ENCODE peak calls at places on chromosome 7, in ten cellular contexts. C, J, K, I, G, X, Q, N, L and A are unnamed samples. For H3K4me1 and H3K36me3, the result is how much of the 10 kb centered on the place peaks cover.

GRCh38 chr7:12323415-12323814 is 80.2 kb downstream of the VWDE start:
- DNase-seq in X (no peak), C (no peak), N (no peak), J (peak), Q (no peak), K (no peak), L (no peak), I (no peak), G (no peak), A (no peak)

GRCh38 chr7:117152213-117153007 is 170.4 kb downstream of the WNT2 start:
- DNase-seq in G (no peak), Q (no peak), J (no peak), C (no peak), I (no peak), K (peak), L (no peak), N (no peak), X (no peak), A (no peak)

GRCh38 chr7:64625114-64626082 is 40.5 kb upstream of the ZNF107 start:
- DNase-seq in Q (no peak), X (no peak), I (no peak), G (no peak), L (no peak), C (no peak), J (peak), K (no peak), N (no peak), A (no peak)

GRCh38 chr7:45703911-45704682 is 129.9 kb downstream of the ADCY1 start:
- DNase-seq in K (no peak), X (no peak), N (no peak), G (no peak), Q (peak), J (no peak), L (peak), C (no peak), I (peak), A (no peak)

GRCh38 chr7:129843365-129843898 is 109.3 kb downstream of the UBE2H start:
- DNase-seq in J (no peak), C (no peak), I (no peak), N (no peak), Q (no peak), X (no peak), L (no peak), K (no peak), G (no peak), A (no peak)

GRCh38 chr7:157564518-157565177 is 227.8 kb downstream of the DNAJB6 start:
- DNase-seq in L (no peak), G (peak), K (no peak), J (no peak), N (no peak), C (no peak), Q (no peak), I (no peak), X (no peak), A (no peak)

GRCh38 chr7:151714201-151714600 is 162.7 kb downstream of the PRKAG2 start:
- DNase-seq in K (no peak), I (no peak), C (no peak), Q (no peak), X (no peak), N (no peak), L (no peak), G (no peak), J (no peak), A (no peak)

GRCh38 chr7:139186146-139186545 is 44.9 kb upstream of the UBN2 start:
- DNase-seq in C (no peak), J (no peak), L (no peak), N (no peak), K (no peak), Q (no peak), I (no peak), X (no peak), G (no peak), A (no peak)

GRCh38 chr7:16278167-16278787 is 143.1 kb downstream of the CRPPA start:
- DNase-seq in Q (no peak), I (no peak), G (no peak), X (no peak), K (no peak), N (no peak), J (no peak), C (no peak), L (no peak), A (no peak)

GRCh38 chr7:88522771-88523316 is 216.2 kb upstream of the STEAP4 start:
- DNase-seq in G (no peak), Q (no peak), L (no peak), J (no peak), K (peak), X (no peak), N (no peak), I (no peak), C (no peak), A (no peak)

GRCh38 chr7:127978421-127978820 is 52.8 kb downstream of the LRRC4 start:
- DNase-seq in L (no peak), Q (no peak), N (no peak), J (no peak), X (no peak), I (no peak), G (no peak), K (no peak), C (no peak), A (no peak)

GRCh38 chr7:70347880-70348279 is 749.6 kb downstream of the AUTS2 start:
- DNase-seq in C (no peak), G (no peak), J (no peak), I (no peak), K (no peak), L (no peak), X (no peak), N (no peak), Q (no peak), A (no peak)

GRCh38 chr7:36677769-36678435 is 46.4 kb downstream of the AOAH start:
- DNase-seq in Q (no peak), L (no peak), N (no peak), I (no peak), C (no peak), G (no peak), K (no peak), X (no peak), J (no peak), A (no peak)

GRCh38 chr7:318476-319266 is 28.7 kb downstream of the FOXL3 start:
- DNase-seq in N (no peak), Q (no peak), X (no peak), L (peak), I (no peak), G (no peak), C (no peak), K (no peak), J (no peak), A (peak)

GRCh38 chr7:36281945-36282727 is 107.5 kb upstream of the ANLN start:
- DNase-seq in K (no peak), I (no peak), G (peak), N (no peak), Q (no peak), J (peak), L (no peak), X (no peak), C (no peak), A (no peak)

GRCh38 chr7:40674316-40674715 is 539.5 kb downstream of the SUGCT start:
- DNase-seq in N (no peak), J (no peak), I (no peak), X (no peak), L (no peak), G (no peak), K (no peak), Q (no peak), C (no peak), A (no peak)

GRCh38 chr7:15764986-15765385 is 78.5 kb upstream of the MEOX2 start:
- DNase-seq in X (no peak), I (no peak), Q (no peak), C (no peak), N (no peak), J (no peak), G (no peak), K (no peak), L (no peak), A (peak)

GRCh38 chr7:131148708-131149428 is 178.8 kb upstream of the MKLN1 start:
- DNase-seq in X (no peak), J (no peak), Q (no peak), L (no peak), N (no peak), G (no peak), C (no peak), I (no peak), K (no peak), A (no peak)

GRCh38 chr7:126685596-126685995 is 567.1 kb downstream of the GRM8 start:
- DNase-seq in K (no peak), I (no peak), C (no peak), Q (no peak), L (no peak), X (no peak), N (no peak), J (no peak), G (no peak), A (no peak)

GRCh38 chr7:70678621-70679251 is 453.2 kb upstream of the GALNT17 start:
- DNase-seq in N (no peak), Q (no peak), K (no peak), L (no peak), G (peak), J (peak), C (no peak), X (no peak), I (no peak), A (no peak)

GRCh38 chr7:80412842-80413241 is 99.0 kb downstream of the GNAT3 start:
- DNase-seq in G (peak), X (no peak), I (no peak), N (no peak), L (no peak), C (no peak), Q (no peak), J (peak), K (no peak), A (no peak)

GRCh38 chr7:28939367-28939766 is 18.8 kb downstream of the TRIL start:
- DNase-seq in C (no peak), L (no peak), X (no peak), N (no peak), G (no peak), Q (no peak), I (no peak), J (no peak), K (no peak), A (no peak)

DNA sequence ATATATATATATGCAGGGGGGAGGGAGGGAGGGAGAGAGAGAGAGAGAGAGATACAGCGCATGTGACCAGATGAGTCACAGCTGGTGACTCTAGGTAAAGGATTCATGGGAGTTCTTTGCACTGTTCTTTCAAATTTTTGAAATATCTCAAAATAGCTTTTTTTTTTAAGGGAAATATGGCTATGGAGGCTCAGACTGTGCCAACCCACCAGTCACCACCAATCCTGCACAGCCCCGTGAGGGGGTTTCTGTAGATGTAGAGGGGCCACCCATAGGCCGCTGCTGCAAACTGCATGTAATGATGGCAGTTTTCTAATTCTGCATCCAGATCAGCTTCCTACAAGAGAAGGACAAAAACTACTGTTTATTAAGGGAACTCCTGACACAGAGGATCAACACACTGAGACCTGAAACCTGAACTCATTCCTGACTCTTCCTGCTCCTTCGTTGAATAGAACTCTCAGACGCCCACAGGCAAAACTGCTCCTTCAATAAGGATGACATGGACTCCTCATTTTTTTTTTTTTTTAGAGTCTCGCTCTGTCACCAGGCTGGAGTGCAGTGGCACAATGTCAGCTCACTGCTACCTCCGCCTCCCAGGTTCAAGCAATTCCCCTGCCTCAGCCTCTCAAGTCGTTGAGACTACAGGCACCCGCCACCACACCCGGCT is 17.3 kb downstream of the DAGLB start:
- DNase-seq in L (no peak), C (no peak), N (no peak), Q (no peak), J (peak), K (peak), G (peak), I (no peak), X (no peak), A (no peak)
- H3K4me1 ChIP-seq in L (under half), C (under half), N (under half), Q (under half), J (under half), K (under half), G (under half), I (under half), X (under half), A (under half)

DNA sequence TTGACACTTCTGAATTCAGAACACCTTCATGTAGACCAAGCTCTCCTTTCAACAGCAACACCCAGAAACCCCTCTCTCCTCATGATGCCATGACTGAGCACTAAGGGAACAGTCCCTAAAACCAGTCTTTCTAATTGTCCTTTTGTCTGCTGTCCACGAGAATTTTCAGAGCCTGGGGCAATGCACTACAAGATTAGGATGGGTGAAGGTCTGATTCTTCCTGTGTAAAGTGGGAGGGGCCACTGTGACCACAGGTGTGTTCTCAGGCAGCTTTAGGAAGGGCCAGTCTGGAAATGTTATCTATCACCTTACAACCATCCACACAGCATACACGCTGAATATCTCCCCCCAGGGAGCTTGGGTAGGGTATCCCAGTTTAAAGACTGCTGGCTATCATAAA is 7.9 kb downstream of the PAXIP1 start:
- DNase-seq in C (no peak), X (no peak), K (no peak), G (no peak), L (no peak), I (no peak), N (no peak), J (no peak), Q (no peak), A (no peak)
- H3K36me3 ChIP-seq in C (under half), X (half or more), K (under half), G (under half), L (under half), I (under half), N (under half), J (under half), Q (under half), A (under half)

GRCh38 chr7:5422324-5423271 is 1.0 kb downstream of the TNRC18 start:
- DNase-seq in I (no peak), K (peak), J (peak), C (no peak), Q (peak), G (peak), L (peak), X (peak), N (no peak), A (no peak)

GRCh38 chr7:5420841-5421625 is 2.6 kb downstream of the TNRC18 start:
- DNase-seq in J (peak), G (no peak), N (no peak), I (no peak), C (no peak), Q (peak), L (peak), X (peak), K (peak), A (no peak)

GRCh38 chr7:5421626-5422323 is 1.9 kb downstream of the TNRC18 start:
- DNase-seq in L (peak), Q (peak), K (peak), N (no peak), X (peak), I (no peak), C (no peak), G (peak), J (peak), A (peak)

GRCh38 chr7:5419523-5420107 is 4.0 kb downstream of the TNRC18 start:
- DNase-seq in Q (peak), G (no peak), X (peak), C (no peak), I (no peak), J (peak), K (peak), L (peak), N (no peak), A (no peak)

GRCh38 chr7:5420108-5420840 is 3.4 kb downstream of the TNRC18 start:
- DNase-seq in K (no peak), N (no peak), C (no peak), G (no peak), J (peak), I (no peak), L (peak), Q (peak), X (peak), A (no peak)
- H3K4me1 ChIP-seq in K (under half), N (under half), C (under half), G (under half), J (under half), I (half or more), L (under half), Q (under half), X (under half), A (under half)

GRCh38 chr7:2640858-2641257 is 9.1 kb downstream of the TTYH3 start:
- DNase-seq in K (no peak), G (no peak), J (no peak), C (no peak), N (no peak), I (no peak), X (no peak), Q (no peak), L (no peak), A (no peak)
- H3K36me3 ChIP-seq in K (under half), G (under half), J (under half), C (under half), N (under half), I (under half), X (under half), Q (under half), L (under half), A (under half)

DNA sequence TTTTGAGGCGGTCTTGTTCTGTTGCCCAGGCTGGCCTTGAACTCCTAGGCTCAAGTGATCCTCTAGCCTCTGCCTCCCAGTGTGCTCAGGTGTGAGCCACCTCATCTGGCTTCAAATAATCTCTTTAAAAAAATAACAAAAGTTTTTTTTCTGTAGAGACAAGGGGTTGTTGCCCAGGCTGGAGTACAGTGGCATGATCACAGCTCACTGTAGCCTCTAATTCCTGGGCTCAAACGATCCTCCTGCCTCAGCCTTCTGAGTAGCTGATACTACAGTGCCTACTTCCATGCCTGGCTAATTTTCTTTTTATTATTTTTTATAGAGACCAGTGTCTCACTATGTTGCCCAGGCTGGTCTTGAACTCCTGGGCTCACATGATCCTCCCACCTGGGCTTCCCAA is 11.7 kb downstream of the FOXK1 start:
- DNase-seq in L (no peak), C (no peak), I (no peak), G (no peak), J (no peak), Q (no peak), X (no peak), K (no peak), N (no peak), A (no peak)
- H3K4me1 ChIP-seq in L (under half), C (half or more), I (under half), G (under half), J (half or more), Q (under half), X (under half), K (under half), N (under half), A (under half)

DNA sequence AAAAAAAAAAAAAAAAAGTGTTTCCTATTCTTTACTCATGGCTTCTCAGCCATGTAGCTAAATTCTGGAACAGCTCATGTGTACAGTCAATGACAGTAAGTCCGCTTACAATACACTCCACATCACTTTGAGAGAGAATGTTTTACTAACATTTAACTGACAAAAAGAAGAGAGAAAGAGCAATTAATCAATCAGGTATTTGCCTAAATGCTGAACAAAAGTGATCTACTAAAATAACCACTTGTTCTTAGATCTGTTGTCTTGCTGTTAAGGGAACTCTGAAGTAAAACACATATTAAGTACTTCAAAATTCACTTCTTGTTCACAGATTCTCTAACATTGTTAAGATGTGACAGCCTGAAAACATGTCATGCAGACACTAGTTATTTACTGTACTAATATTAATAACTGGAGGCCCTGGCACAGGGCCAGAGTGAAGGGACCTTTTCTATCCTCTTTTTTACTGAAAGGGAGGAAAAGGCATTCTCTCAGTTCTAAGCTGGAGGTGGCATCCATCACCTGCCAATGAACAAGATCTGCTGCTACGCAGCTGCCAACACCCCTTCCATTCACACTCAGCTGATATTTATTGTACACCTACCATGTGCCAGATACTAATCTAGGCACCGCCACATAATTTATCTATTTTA is 72.6 kb downstream of the AHR start:
- DNase-seq in X (no peak), I (no peak), Q (no peak), K (no peak), C (no peak), J (peak), G (peak), L (no peak), N (peak), A (no peak)
- H3K36me3 ChIP-seq in X (under half), I (under half), Q (under half), K (under half), C (under half), J (under half), G (under half), L (under half), N (under half), A (under half)

GRCh38 chr7:92797693-92798092 is 38.7 kb downstream of the CDK6 start:
- DNase-seq in X (no peak), Q (no peak), C (no peak), I (no peak), J (peak), N (no peak), L (no peak), G (peak), K (no peak), A (no peak)
- H3K4me1 ChIP-seq in X (under half), Q (under half), C (under half), I (under half), J (under half), N (under half), L (under half), G (under half), K (under half), A (under half)

DNA sequence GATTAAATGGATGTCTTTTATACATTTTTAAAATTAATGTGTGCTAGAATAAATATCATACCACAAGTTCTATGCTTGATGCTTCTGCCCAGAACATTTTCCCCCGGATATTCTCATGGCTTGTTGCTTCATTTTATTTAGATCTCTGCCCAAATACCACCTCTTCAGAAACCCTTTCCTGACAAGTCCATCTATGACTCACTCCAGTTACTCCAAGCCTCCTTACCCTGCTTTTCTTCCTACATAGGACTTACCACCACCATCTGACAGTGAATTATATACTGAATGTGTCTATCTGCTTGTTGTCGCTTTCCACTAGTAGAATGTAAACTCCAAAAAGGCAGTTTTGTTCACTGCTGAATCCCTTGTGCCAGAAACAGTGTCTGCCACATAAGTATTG is 19.1 kb upstream of the ERVW-1 start:
- DNase-seq in K (no peak), I (no peak), N (no peak), Q (no peak), J (peak), C (no peak), X (no peak), L (no peak), G (peak), A (no peak)
- H3K36me3 ChIP-seq in K (half or more), I (under half), N (under half), Q (half or more), J (under half), C (under half), X (half or more), L (under half), G (under half), A (under half)